ENCODE peak calls at places on chromosome X, in eight cellular contexts. A, P, C, N, V, R, O and G are unnamed samples. For H3K4me1, the result is how much of the 10 kb centered on the place peaks cover.

GRCh38 chrX:23317799-23318724 is 16.6 kb upstream of the PTCHD1 start:
- DNase-seq in V (peak), P (peak), A (no peak), C (peak), O (peak), N (peak), R (peak), G (no peak)

GRCh38 chrX:16643160-16643559 is 6.8 kb upstream of the S100G start:
- DNase-seq in V (no peak), A (no peak), C (no peak), N (no peak), R (no peak), P (no peak), O (no peak), G (peak)

GRCh38 chrX:64975491-64975890 is 759 bp downstream of the ZC4H2 start:
- DNase-seq in A (peak), V (peak), O (peak), N (peak), C (peak), P (peak), R (peak), G (peak)

GRCh38 chrX:28787206-28787605 is 200.0 kb downstream of the IL1RAPL1 start:
- DNase-seq in P (no peak), O (peak), A (no peak), V (no peak), C (no peak), N (no peak), R (no peak), G (peak)

GRCh38 chrX:84796321-84796720 is 207.4 kb upstream of the APOOL start:
- DNase-seq in P (no peak), C (no peak), R (no peak), O (no peak), A (no peak), N (no peak), V (no peak), G (no peak)

GRCh38 chrX:40449396-40449795 is 131.4 kb upstream of the ATP6AP2 start:
- DNase-seq in O (no peak), V (no peak), A (no peak), P (no peak), R (no peak), C (no peak), N (peak), G (no peak)

GRCh38 chrX:22323541-22323940 is 50.8 kb downstream of the CBLL2 start:
- DNase-seq in C (no peak), A (no peak), V (no peak), P (no peak), N (no peak), O (peak), R (no peak), G (peak)

GRCh38 chrX:107542500-107542899 is 85.8 kb upstream of the PRPS1 start:
- DNase-seq in O (peak), A (no peak), N (peak), P (peak), R (no peak), V (no peak), C (peak), G (peak)

GRCh38 chrX:8520791-8521190 is 56.2 kb downstream of the VCX3B start:
- DNase-seq in P (no peak), O (no peak), C (no peak), N (no peak), R (no peak), V (no peak), A (no peak), G (no peak)

GRCh38 chrX:77788050-77788449 is 2.0 kb upstream of the ATRX start:
- DNase-seq in N (no peak), R (no peak), P (no peak), C (no peak), V (no peak), O (peak), A (peak), G (peak)

GRCh38 chrX:12007881-12008280 is 130.4 kb upstream of the FRMPD4 start:
- DNase-seq in V (no peak), C (no peak), O (peak), A (no peak), R (no peak), P (no peak), N (no peak), G (peak)

GRCh38 chrX:78123190-78123589 is 16.3 kb downstream of the TAF9B start:
- DNase-seq in O (no peak), N (no peak), R (no peak), A (no peak), C (no peak), V (no peak), P (no peak), G (peak)

GRCh38 chrX:46777971-46778810 is 19.3 kb upstream of the SLC9A7 start:
- DNase-seq in P (no peak), A (no peak), O (peak), C (no peak), V (no peak), R (no peak), N (no peak), G (peak)

GRCh38 chrX:82362550-82362949 is 1145.5 kb upstream of the POU3F4 start:
- DNase-seq in V (no peak), R (no peak), A (no peak), O (no peak), C (no peak), N (peak), P (no peak), G (no peak)

GRCh38 chrX:35919536-35920309 is at the start of gene CFAP47:
- DNase-seq in V (no peak), A (no peak), C (peak), P (peak), R (no peak), N (peak), O (no peak), G (no peak)

GRCh38 chrX:45009371-45010000 is 136.5 kb downstream of the KDM6A start:
- DNase-seq in N (no peak), P (no peak), A (no peak), O (no peak), R (no peak), V (no peak), C (no peak), G (no peak)
- H3K4me1 ChIP-seq in N (under half), P (under half), A (under half), O (under half), R (under half), V (under half), C (under half), G (under half)

DNA sequence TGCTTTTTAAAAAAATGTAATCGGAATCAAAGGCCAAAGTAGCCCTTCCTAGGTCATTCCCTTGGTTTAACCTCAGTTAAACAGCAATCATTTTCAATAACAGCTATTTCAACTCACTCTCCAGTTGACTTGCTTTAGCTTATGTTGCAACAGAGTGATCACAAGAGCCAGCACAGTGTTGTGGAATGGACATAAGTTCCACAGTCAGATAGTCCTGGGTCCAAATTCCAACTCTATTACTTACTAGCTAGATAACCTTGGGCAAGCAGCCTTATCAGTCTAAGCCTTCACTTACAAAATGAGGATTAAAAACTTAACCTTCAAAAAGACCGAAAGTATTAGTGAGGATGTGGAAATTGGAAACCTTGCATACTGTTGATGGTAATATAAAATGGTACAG is 9.2 kb upstream of the GPC3 start:
- DNase-seq in R (no peak), A (no peak), N (no peak), V (no peak), P (no peak), C (no peak), O (no peak), G (peak)
- H3K4me1 ChIP-seq in R (under half), A (under half), N (under half), V (under half), P (half or more), C (under half), O (under half), G (under half)

GRCh38 chrX:13990126-13990525 is 39.6 kb downstream of the GEMIN8 start:
- DNase-seq in O (no peak), A (no peak), P (no peak), N (no peak), R (no peak), C (no peak), V (no peak), G (no peak)
- H3K4me1 ChIP-seq in O (under half), A (under half), P (under half), N (under half), R (under half), C (under half), V (under half), G (under half)

GRCh38 chrX:48489892-48490291 is 13.9 kb downstream of the FTSJ1 start:
- DNase-seq in A (no peak), C (no peak), P (no peak), N (no peak), O (no peak), V (no peak), R (no peak), G (no peak)

GRCh38 chrX:48492293-48492910 is 16.4 kb upstream of the PORCN start:
- DNase-seq in P (no peak), R (no peak), V (no peak), O (no peak), A (no peak), N (no peak), C (no peak), G (no peak)

GRCh38 chrX:48489296-48489695 is 13.3 kb downstream of the FTSJ1 start:
- DNase-seq in C (no peak), V (no peak), N (no peak), R (no peak), O (no peak), P (no peak), A (no peak), G (no peak)

GRCh38 chrX:48491809-48492208 is 15.8 kb downstream of the FTSJ1 start:
- DNase-seq in V (no peak), A (no peak), P (no peak), C (no peak), R (no peak), N (no peak), O (no peak), G (no peak)

GRCh38 chrX:48490661-48491060 is 14.7 kb downstream of the FTSJ1 start:
- DNase-seq in V (no peak), A (no peak), O (no peak), R (no peak), N (no peak), P (no peak), C (no peak), G (peak)
- H3K4me1 ChIP-seq in V (under half), A (under half), O (under half), R (under half), N (under half), P (under half), C (under half), G (under half)

GRCh38 chrX:44915361-44915868 is 42.4 kb downstream of the KDM6A start:
- DNase-seq in N (no peak), P (no peak), V (no peak), R (no peak), A (no peak), O (peak), C (peak), G (peak)
- H3K4me1 ChIP-seq in N (under half), P (under half), V (under half), R (under half), A (under half), O (under half), C (under half), G (under half)